ENCODE peak calls at places on chromosome 9, in seven cellular contexts. V is PC-3, L is A549, C is lower lobe of right lung, Z is B cell, F is endothelial cell, N is neural crest cell. J is an unnamed sample.

GRCh38 chr9:83061036-83061435 is 1.9 kb downstream of the RASEF start:
- DNase-seq in V (peak; percentile 75), F (no peak), N (no peak), L (peak; percentile 44), C (no peak), Z (no peak), J (no peak)

GRCh38 chr9:2420488-2421056 is 201.0 kb upstream of the VLDLR start:
- DNase-seq in F (no peak), C (no peak), L (no peak), V (no peak), Z (no peak), N (no peak), J (no peak)

GRCh38 chr9:137305060-137305787 is 3.2 kb upstream of the NRARP start:
- DNase-seq in L (no peak), F (peak; percentile 78), Z (no peak), N (no peak), C (peak; percentile 75), V (no peak), J (no peak)

GRCh38 chr9:132391446-132391845 is 15.2 kb downstream of the TTF1 start:
- DNase-seq in N (no peak), L (no peak), Z (no peak), V (no peak), C (no peak), F (no peak), J (no peak)

GRCh38 chr9:74285075-74285474 is 212.1 kb upstream of the RORB start:
- DNase-seq in Z (no peak), V (no peak), N (no peak), F (no peak), C (no peak), L (no peak), J (no peak)

GRCh38 chr9:86663905-86664304 is 283.4 kb downstream of the GAS1 start:
- DNase-seq in C (no peak), L (no peak), V (no peak), F (no peak), Z (no peak), N (no peak), J (no peak)

GRCh38 chr9:33785914-33786313 is 9.4 kb upstream of the PRSS3 start:
- DNase-seq in N (no peak), Z (no peak), L (no peak), V (no peak), C (no peak), F (no peak), J (no peak)

GRCh38 chr9:129487307-129487657 is 133.6 kb downstream of the C9orf50 start:
- DNase-seq in L (no peak), Z (no peak), V (no peak), C (no peak), F (no peak), N (no peak), J (no peak)

GRCh38 chr9:18520395-18520794 is 46.4 kb downstream of the ADAMTSL1 start:
- DNase-seq in Z (no peak), V (no peak), F (no peak), N (no peak), L (no peak), C (no peak), J (no peak)

GRCh38 chr9:9820411-9820810 is 792.4 kb downstream of the PTPRD start:
- DNase-seq in Z (no peak), L (no peak), F (no peak), C (no peak), V (no peak), N (no peak), J (no peak)

GRCh38 chr9:9950813-9951212 is 662.0 kb downstream of the PTPRD start:
- DNase-seq in L (no peak), C (no peak), V (no peak), N (no peak), F (no peak), Z (no peak), J (no peak)

GRCh38 chr9:77964258-77964657 is 67.4 kb downstream of the GNAQ start:
- DNase-seq in Z (no peak), L (no peak), V (no peak), N (no peak), C (no peak), F (no peak), J (no peak)

GRCh38 chr9:121912812-121913627 is 180.1 kb downstream of the TTLL11 start:
- DNase-seq in F (no peak), V (no peak), L (no peak), Z (no peak), C (no peak), N (no peak), J (no peak)

GRCh38 chr9:129143461-129143927 is 32.3 kb downstream of the PTPA start:
- DNase-seq in C (peak; percentile 66), F (peak; percentile 77), N (peak; percentile 37), Z (no peak), L (no peak), V (no peak), J (no peak)

DNA sequence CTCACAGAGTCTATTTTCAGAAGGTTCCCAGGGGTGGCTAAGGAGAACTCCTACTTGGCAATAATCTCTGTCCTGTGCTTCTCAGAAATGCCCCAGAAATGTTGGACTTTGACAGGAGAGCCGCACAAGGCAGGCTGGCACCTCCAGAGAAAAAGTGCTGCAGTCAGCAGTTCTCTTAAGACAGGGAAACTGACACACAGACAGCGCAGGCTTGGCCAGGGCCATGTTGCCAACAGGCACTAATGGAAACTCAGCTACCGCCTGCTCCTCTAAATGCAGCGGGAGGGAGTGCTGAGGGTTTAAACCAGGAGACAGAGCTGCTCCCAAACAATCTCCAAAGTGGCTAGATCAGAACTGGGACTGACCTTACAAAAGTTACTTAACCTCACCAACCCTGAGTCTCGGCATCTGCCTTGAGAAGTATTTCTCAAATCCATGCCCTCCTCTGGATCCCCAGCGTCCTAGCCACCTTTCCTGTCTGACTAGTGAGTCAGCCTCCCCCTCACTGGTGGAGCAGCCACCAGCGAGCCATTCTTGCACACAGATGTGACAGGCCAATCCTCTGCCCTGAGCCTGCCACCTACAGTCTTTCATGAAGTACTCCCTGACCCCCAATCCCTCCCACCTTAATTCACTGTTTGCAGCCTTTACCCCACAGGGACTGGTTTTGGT is 186.4 kb downstream of the CDK5RAP2 start:
- DNase-seq in V (peak; percentile 78), N (no peak), Z (peak; percentile 6), C (no peak), F (no peak), L (no peak), J (no peak)
- TF ChIP-seq CTCF in V (no peak), N (no peak), Z (no peak), C (no peak), F (no peak), L (no peak), J (peak; percentile 16)

GRCh38 chr9:133992780-133993634 is 883 bp upstream of the VAV2 start:
- DNase-seq in Z (peak; percentile 76), C (peak; percentile 84), N (peak; percentile 60), V (peak; percentile 79), F (peak; percentile 70), L (peak; percentile 64), J (peak; percentile 92)
- TF ChIP-seq CTCF in Z (peak; percentile 53), C (peak; percentile 44), N (peak; percentile 55), V (peak; percentile 61), F (no peak), L (peak; percentile 64), J (peak; percentile 82)

DNA sequence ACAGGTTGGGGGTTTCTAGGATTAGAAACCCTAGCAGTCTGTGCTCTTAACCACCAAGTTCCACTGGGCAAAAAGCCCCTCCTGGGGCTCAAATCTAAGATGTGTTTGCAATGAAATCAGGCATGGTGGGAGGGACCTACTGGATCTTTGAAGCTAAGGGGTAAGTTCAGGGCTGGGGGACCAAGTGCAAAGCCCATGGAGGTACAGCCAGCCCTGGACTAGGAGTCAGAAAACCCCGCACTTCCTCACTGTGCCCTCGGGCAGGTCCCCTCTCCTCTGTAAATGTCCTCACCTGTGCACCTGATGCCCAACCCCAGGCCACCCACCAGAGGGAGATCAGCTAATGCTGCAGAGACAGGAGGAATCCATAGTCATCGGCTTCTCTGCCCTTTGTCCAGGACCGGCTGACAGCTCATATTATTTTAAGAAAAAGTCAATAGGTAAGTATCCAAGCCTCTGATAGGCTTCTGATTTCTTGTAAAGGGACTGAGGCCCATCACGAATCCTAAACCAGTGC is 138.3 kb downstream of the PAX5 start:
- DNase-seq in C (no peak), N (no peak), Z (peak; percentile 25), L (no peak), V (no peak), F (no peak), J (no peak)
- TF ChIP-seq CTCF in C (no peak), N (no peak), Z (no peak), L (no peak), V (no peak), F (no peak), J (no peak)

DNA sequence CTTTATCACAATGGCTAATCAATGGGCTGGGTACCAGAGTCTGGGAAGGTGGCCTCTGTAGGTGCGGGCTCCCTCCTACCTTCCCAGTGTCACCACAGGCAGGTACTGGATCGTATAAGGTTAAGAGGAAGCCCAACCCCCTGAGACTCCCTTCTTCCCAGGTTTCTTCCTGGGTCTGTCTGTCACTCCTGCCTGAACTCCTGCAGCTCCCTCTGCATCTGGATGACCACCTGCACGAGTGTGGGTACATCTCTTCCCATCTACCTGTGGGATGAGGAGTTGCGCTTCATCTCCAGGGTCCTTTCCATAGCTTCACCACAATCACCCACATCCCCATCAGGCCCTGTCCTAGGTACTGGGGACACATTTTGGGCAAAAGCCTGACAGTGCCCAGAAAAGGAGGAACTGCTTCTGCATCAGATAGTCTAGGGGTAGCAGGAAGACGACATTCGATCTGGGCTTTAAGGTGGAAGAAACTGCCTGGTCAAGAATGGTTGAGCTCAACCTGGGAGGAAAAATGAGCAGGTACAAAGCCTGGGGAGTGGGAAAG is 112.2 kb upstream of the ALDH1B1 start:
- DNase-seq in Z (no peak), F (no peak), V (no peak), L (no peak), N (no peak), C (no peak), J (no peak)
- TF ChIP-seq CTCF in Z (no peak), F (no peak), V (no peak), L (no peak), N (no peak), C (no peak), J (no peak)

GRCh38 chr9:134781895-134782294 is 98.7 kb upstream of the FCN2 start:
- DNase-seq in Z (no peak), V (no peak), L (no peak), C (no peak), F (peak; percentile 28), N (no peak), J (no peak)
- TF ChIP-seq CTCF in Z (no peak), V (peak; percentile 27), L (no peak), C (peak; percentile 27), F (peak; percentile 18), N (no peak), J (peak; percentile 67)

GRCh38 chr9:127049044-127049443 is 73.4 kb downstream of the ANGPTL2 start:
- DNase-seq in Z (peak; percentile 37), L (peak; percentile 7), F (peak; percentile 14), C (no peak), N (no peak), V (peak; percentile 92), J (no peak)
- TF ChIP-seq CTCF in Z (no peak), L (no peak), F (no peak), C (peak; percentile 44), N (no peak), V (peak; percentile 39), J (peak; percentile 62)

GRCh38 chr9:8160787-8161186 is 361.2 kb upstream of the DMAC1 start:
- DNase-seq in V (no peak), L (no peak), C (no peak), N (no peak), Z (no peak), F (no peak), J (no peak)

GRCh38 chr9:8156336-8156735 is 356.8 kb upstream of the DMAC1 start:
- DNase-seq in V (no peak), F (no peak), Z (no peak), N (peak; percentile 43), C (no peak), L (no peak), J (no peak)
- TF ChIP-seq CTCF in V (no peak), F (no peak), Z (no peak), N (no peak), C (no peak), L (no peak), J (no peak)

J was measured in chondrocyte.